ENCODE peak calls at places on chromosomes 11 and 22, in nine cellular contexts. One of them, this sample, is unnamed.

GRCh38 chr11:57896641-57897145 is 127.0 kb upstream of the OR9Q1 start:
- DNase-seq in kidney glomerular epithelial cell: no peak
- DNase-seq in GM13977: no peak
- DNase-seq in BE2C: no peak
- DNase-seq in activated CD8-positive, alpha-beta memory T cell treated with anti-CD3 and anti-CD28 coated beads, Interleukin-2, amount 50 U/mL, for 48 hours: no peak
- DNase-seq in GM04504: no peak
- DNase-seq in hippocampal formation: no peak
- DNase-seq in stimulated activated CD4-positive, alpha-beta T cell treated with anti-CD3 and anti-CD28 coated beads, Interleukin-15, amount 100 ng/mL, for 24 hours: no peak
- DNase-seq in astrocyte of the spinal cord: no peak
- DNase-seq in this sample: no peak

GRCh38 chr11:34650528-34650927 is 29.6 kb downstream of the EHF start:
- DNase-seq in stimulated activated CD4-positive, alpha-beta T cell treated with anti-CD3 and anti-CD28 coated beads, Interleukin-15, amount 100 ng/mL, for 24 hours: peak; percentile 90
- DNase-seq in hippocampal formation: no peak
- DNase-seq in GM13977: peak; percentile 63
- DNase-seq in BE2C: no peak
- DNase-seq in astrocyte of the spinal cord: peak; percentile 66
- DNase-seq in kidney glomerular epithelial cell: no peak
- DNase-seq in activated CD8-positive, alpha-beta memory T cell treated with anti-CD3 and anti-CD28 coated beads, Interleukin-2, amount 50 U/mL, for 48 hours: peak; percentile 80
- DNase-seq in GM04504: no peak
- DNase-seq in this sample: no peak

GRCh38 chr11:109752212-109752825 is 330.3 kb downstream of the C11orf87 start:
- DNase-seq in activated CD8-positive, alpha-beta memory T cell treated with anti-CD3 and anti-CD28 coated beads, Interleukin-2, amount 50 U/mL, for 48 hours: no peak
- DNase-seq in hippocampal formation: no peak
- DNase-seq in GM04504: peak; percentile 26
- DNase-seq in astrocyte of the spinal cord: no peak
- DNase-seq in GM13977: no peak
- DNase-seq in stimulated activated CD4-positive, alpha-beta T cell treated with anti-CD3 and anti-CD28 coated beads, Interleukin-15, amount 100 ng/mL, for 24 hours: no peak
- DNase-seq in kidney glomerular epithelial cell: no peak
- DNase-seq in BE2C: no peak
- DNase-seq in this sample: peak; percentile 37

GRCh38 chr11:15367695-15368094 is 253.0 kb downstream of the INSC start:
- DNase-seq in astrocyte of the spinal cord: no peak
- DNase-seq in stimulated activated CD4-positive, alpha-beta T cell treated with anti-CD3 and anti-CD28 coated beads, Interleukin-15, amount 100 ng/mL, for 24 hours: no peak
- DNase-seq in GM04504: no peak
- DNase-seq in kidney glomerular epithelial cell: no peak
- DNase-seq in activated CD8-positive, alpha-beta memory T cell treated with anti-CD3 and anti-CD28 coated beads, Interleukin-2, amount 50 U/mL, for 48 hours: no peak
- DNase-seq in BE2C: no peak
- DNase-seq in GM13977: no peak
- DNase-seq in hippocampal formation: no peak
- DNase-seq in this sample: no peak

GRCh38 chr11:130452171-130452570 is 3.7 kb downstream of the ADAMTS15 start:
- DNase-seq in activated CD8-positive, alpha-beta memory T cell treated with anti-CD3 and anti-CD28 coated beads, Interleukin-2, amount 50 U/mL, for 48 hours: no peak
- DNase-seq in BE2C: no peak
- DNase-seq in stimulated activated CD4-positive, alpha-beta T cell treated with anti-CD3 and anti-CD28 coated beads, Interleukin-15, amount 100 ng/mL, for 24 hours: no peak
- DNase-seq in astrocyte of the spinal cord: no peak
- DNase-seq in kidney glomerular epithelial cell: no peak
- DNase-seq in GM13977: no peak
- DNase-seq in GM04504: no peak
- DNase-seq in hippocampal formation: no peak
- DNase-seq in this sample: no peak

GRCh38 chr11:105719073-105719846 is 109.4 kb downstream of the GRIA4 start:
- DNase-seq in activated CD8-positive, alpha-beta memory T cell treated with anti-CD3 and anti-CD28 coated beads, Interleukin-2, amount 50 U/mL, for 48 hours: no peak
- DNase-seq in GM13977: peak; percentile 17
- DNase-seq in astrocyte of the spinal cord: peak; percentile 87
- DNase-seq in hippocampal formation: no peak
- DNase-seq in kidney glomerular epithelial cell: peak; percentile 60
- DNase-seq in GM04504: no peak
- DNase-seq in stimulated activated CD4-positive, alpha-beta T cell treated with anti-CD3 and anti-CD28 coated beads, Interleukin-15, amount 100 ng/mL, for 24 hours: no peak
- DNase-seq in BE2C: no peak
- DNase-seq in this sample: no peak

GRCh38 chr22:50622723-50623327 is 5.1 kb downstream of the ARSA start:
- DNase-seq in GM04504: no peak
- DNase-seq in stimulated activated CD4-positive, alpha-beta T cell treated with anti-CD3 and anti-CD28 coated beads, Interleukin-15, amount 100 ng/mL, for 24 hours: no peak
- DNase-seq in kidney glomerular epithelial cell: no peak
- DNase-seq in BE2C: no peak
- DNase-seq in GM13977: no peak
- DNase-seq in hippocampal formation: no peak
- DNase-seq in astrocyte of the spinal cord: no peak
- DNase-seq in activated CD8-positive, alpha-beta memory T cell treated with anti-CD3 and anti-CD28 coated beads, Interleukin-2, amount 50 U/mL, for 48 hours: no peak
- DNase-seq in this sample: no peak

GRCh38 chr11:107545101-107545514 is 20.4 kb downstream of the ALKBH8 start:
- DNase-seq in GM04504: no peak
- DNase-seq in BE2C: no peak
- DNase-seq in hippocampal formation: peak; percentile 18
- DNase-seq in activated CD8-positive, alpha-beta memory T cell treated with anti-CD3 and anti-CD28 coated beads, Interleukin-2, amount 50 U/mL, for 48 hours: no peak
- DNase-seq in kidney glomerular epithelial cell: peak; percentile 75
- DNase-seq in GM13977: no peak
- DNase-seq in stimulated activated CD4-positive, alpha-beta T cell treated with anti-CD3 and anti-CD28 coated beads, Interleukin-15, amount 100 ng/mL, for 24 hours: no peak
- DNase-seq in astrocyte of the spinal cord: peak; percentile 89
- DNase-seq in this sample: no peak

GRCh38 chr11:41578421-41579047 is 119.1 kb upstream of the LRRC4C start:
- DNase-seq in astrocyte of the spinal cord: peak; percentile 43
- DNase-seq in BE2C: no peak
- DNase-seq in GM13977: no peak
- DNase-seq in GM04504: no peak
- DNase-seq in hippocampal formation: no peak
- DNase-seq in activated CD8-positive, alpha-beta memory T cell treated with anti-CD3 and anti-CD28 coated beads, Interleukin-2, amount 50 U/mL, for 48 hours: no peak
- DNase-seq in kidney glomerular epithelial cell: no peak
- DNase-seq in stimulated activated CD4-positive, alpha-beta T cell treated with anti-CD3 and anti-CD28 coated beads, Interleukin-15, amount 100 ng/mL, for 24 hours: no peak
- DNase-seq in this sample: no peak

GRCh38 chr22:27832606-27833005 is 31.1 kb upstream of the MN1 start:
- DNase-seq in BE2C: no peak
- DNase-seq in GM04504: no peak
- DNase-seq in kidney glomerular epithelial cell: no peak
- DNase-seq in hippocampal formation: no peak
- DNase-seq in activated CD8-positive, alpha-beta memory T cell treated with anti-CD3 and anti-CD28 coated beads, Interleukin-2, amount 50 U/mL, for 48 hours: no peak
- DNase-seq in GM13977: no peak
- DNase-seq in stimulated activated CD4-positive, alpha-beta T cell treated with anti-CD3 and anti-CD28 coated beads, Interleukin-15, amount 100 ng/mL, for 24 hours: no peak
- DNase-seq in astrocyte of the spinal cord: no peak
- DNase-seq in this sample: no peak

GRCh38 chr11:101030692-101031091 is 98.9 kb downstream of the PGR start:
- DNase-seq in activated CD8-positive, alpha-beta memory T cell treated with anti-CD3 and anti-CD28 coated beads, Interleukin-2, amount 50 U/mL, for 48 hours: no peak
- DNase-seq in GM04504: no peak
- DNase-seq in stimulated activated CD4-positive, alpha-beta T cell treated with anti-CD3 and anti-CD28 coated beads, Interleukin-15, amount 100 ng/mL, for 24 hours: no peak
- DNase-seq in kidney glomerular epithelial cell: no peak
- DNase-seq in astrocyte of the spinal cord: no peak
- DNase-seq in GM13977: no peak
- DNase-seq in hippocampal formation: no peak
- DNase-seq in BE2C: no peak
- DNase-seq in this sample: no peak

GRCh38 chr11:69542314-69543168 is 61.1 kb downstream of the LINC01488 start:
- DNase-seq in GM13977: no peak
- DNase-seq in kidney glomerular epithelial cell: no peak
- DNase-seq in astrocyte of the spinal cord: no peak
- DNase-seq in GM04504: no peak
- DNase-seq in BE2C: no peak
- DNase-seq in stimulated activated CD4-positive, alpha-beta T cell treated with anti-CD3 and anti-CD28 coated beads, Interleukin-15, amount 100 ng/mL, for 24 hours: no peak
- DNase-seq in activated CD8-positive, alpha-beta memory T cell treated with anti-CD3 and anti-CD28 coated beads, Interleukin-2, amount 50 U/mL, for 48 hours: peak; percentile 7
- DNase-seq in hippocampal formation: no peak
- DNase-seq in this sample: no peak

GRCh38 chr11:134069426-134069921 is 602 bp downstream of the JAM3 start:
- DNase-seq in activated CD8-positive, alpha-beta memory T cell treated with anti-CD3 and anti-CD28 coated beads, Interleukin-2, amount 50 U/mL, for 48 hours: no peak
- DNase-seq in kidney glomerular epithelial cell: no peak
- DNase-seq in stimulated activated CD4-positive, alpha-beta T cell treated with anti-CD3 and anti-CD28 coated beads, Interleukin-15, amount 100 ng/mL, for 24 hours: no peak
- DNase-seq in GM13977: no peak
- DNase-seq in GM04504: no peak
- DNase-seq in astrocyte of the spinal cord: peak; percentile 22
- DNase-seq in BE2C: peak; percentile 65
- DNase-seq in hippocampal formation: peak; percentile 35
- DNase-seq in this sample: no peak

GRCh38 chr11:68658661-68659060 is 25.7 kb upstream of the GAL start:
- DNase-seq in stimulated activated CD4-positive, alpha-beta T cell treated with anti-CD3 and anti-CD28 coated beads, Interleukin-15, amount 100 ng/mL, for 24 hours: no peak
- DNase-seq in hippocampal formation: no peak
- DNase-seq in kidney glomerular epithelial cell: no peak
- DNase-seq in GM13977: no peak
- DNase-seq in astrocyte of the spinal cord: peak; percentile 52
- DNase-seq in GM04504: no peak
- DNase-seq in BE2C: no peak
- DNase-seq in activated CD8-positive, alpha-beta memory T cell treated with anti-CD3 and anti-CD28 coated beads, Interleukin-2, amount 50 U/mL, for 48 hours: no peak
- DNase-seq in this sample: no peak

GRCh38 chr11:12831471-12832202 is 157.4 kb downstream of the TEAD1 start:
- DNase-seq in astrocyte of the spinal cord: no peak
- DNase-seq in activated CD8-positive, alpha-beta memory T cell treated with anti-CD3 and anti-CD28 coated beads, Interleukin-2, amount 50 U/mL, for 48 hours: no peak
- DNase-seq in BE2C: no peak
- DNase-seq in kidney glomerular epithelial cell: no peak
- DNase-seq in hippocampal formation: no peak
- DNase-seq in stimulated activated CD4-positive, alpha-beta T cell treated with anti-CD3 and anti-CD28 coated beads, Interleukin-15, amount 100 ng/mL, for 24 hours: no peak
- DNase-seq in GM13977: no peak
- DNase-seq in GM04504: no peak
- DNase-seq in this sample: no peak

GRCh38 chr11:17793642-17794170 is 59.1 kb downstream of the KCNC1 start:
- DNase-seq in astrocyte of the spinal cord: no peak
- DNase-seq in activated CD8-positive, alpha-beta memory T cell treated with anti-CD3 and anti-CD28 coated beads, Interleukin-2, amount 50 U/mL, for 48 hours: no peak
- DNase-seq in GM13977: no peak
- DNase-seq in kidney glomerular epithelial cell: no peak
- DNase-seq in GM04504: no peak
- DNase-seq in stimulated activated CD4-positive, alpha-beta T cell treated with anti-CD3 and anti-CD28 coated beads, Interleukin-15, amount 100 ng/mL, for 24 hours: no peak
- DNase-seq in hippocampal formation: no peak
- DNase-seq in BE2C: no peak
- DNase-seq in this sample: no peak

GRCh38 chr11:116217006-116217405 is 555.8 kb downstream of the BUD13 start:
- DNase-seq in BE2C: no peak
- DNase-seq in GM13977: no peak
- DNase-seq in stimulated activated CD4-positive, alpha-beta T cell treated with anti-CD3 and anti-CD28 coated beads, Interleukin-15, amount 100 ng/mL, for 24 hours: peak; percentile 36
- DNase-seq in kidney glomerular epithelial cell: peak; percentile 42
- DNase-seq in activated CD8-positive, alpha-beta memory T cell treated with anti-CD3 and anti-CD28 coated beads, Interleukin-2, amount 50 U/mL, for 48 hours: peak; percentile 53
- DNase-seq in GM04504: no peak
- DNase-seq in astrocyte of the spinal cord: peak; percentile 39
- DNase-seq in hippocampal formation: peak; percentile 69
- DNase-seq in this sample: no peak

GRCh38 chr11:11074686-11075370 is 217.0 kb upstream of the ZBED5 start:
- DNase-seq in activated CD8-positive, alpha-beta memory T cell treated with anti-CD3 and anti-CD28 coated beads, Interleukin-2, amount 50 U/mL, for 48 hours: no peak
- DNase-seq in astrocyte of the spinal cord: no peak
- DNase-seq in kidney glomerular epithelial cell: no peak
- DNase-seq in GM04504: no peak
- DNase-seq in GM13977: no peak
- DNase-seq in stimulated activated CD4-positive, alpha-beta T cell treated with anti-CD3 and anti-CD28 coated beads, Interleukin-15, amount 100 ng/mL, for 24 hours: no peak
- DNase-seq in BE2C: no peak
- DNase-seq in hippocampal formation: no peak
- DNase-seq in this sample: no peak

GRCh38 chr11:72519220-72519881 is 85.0 kb upstream of the CLPB start:
- DNase-seq in hippocampal formation: peak; percentile 36
- DNase-seq in GM04504: no peak
- DNase-seq in GM13977: no peak
- DNase-seq in astrocyte of the spinal cord: no peak
- DNase-seq in stimulated activated CD4-positive, alpha-beta T cell treated with anti-CD3 and anti-CD28 coated beads, Interleukin-15, amount 100 ng/mL, for 24 hours: peak; percentile 9
- DNase-seq in activated CD8-positive, alpha-beta memory T cell treated with anti-CD3 and anti-CD28 coated beads, Interleukin-2, amount 50 U/mL, for 48 hours: no peak
- DNase-seq in BE2C: peak; percentile 36
- DNase-seq in kidney glomerular epithelial cell: no peak
- DNase-seq in this sample: no peak

GRCh38 chr22:47022475-47022874 is 260.0 kb downstream of the TBC1D22A start:
- DNase-seq in BE2C: no peak
- DNase-seq in GM13977: no peak
- DNase-seq in hippocampal formation: no peak
- DNase-seq in astrocyte of the spinal cord: no peak
- DNase-seq in stimulated activated CD4-positive, alpha-beta T cell treated with anti-CD3 and anti-CD28 coated beads, Interleukin-15, amount 100 ng/mL, for 24 hours: peak; percentile 12
- DNase-seq in GM04504: no peak
- DNase-seq in kidney glomerular epithelial cell: no peak
- DNase-seq in activated CD8-positive, alpha-beta memory T cell treated with anti-CD3 and anti-CD28 coated beads, Interleukin-2, amount 50 U/mL, for 48 hours: no peak
- DNase-seq in this sample: no peak

GRCh38 chr11:100632970-100633452 is 54.1 kb upstream of the ARHGAP42 start:
- DNase-seq in GM13977: no peak
- DNase-seq in BE2C: peak; percentile 77
- DNase-seq in kidney glomerular epithelial cell: no peak
- DNase-seq in GM04504: no peak
- DNase-seq in activated CD8-positive, alpha-beta memory T cell treated with anti-CD3 and anti-CD28 coated beads, Interleukin-2, amount 50 U/mL, for 48 hours: no peak
- DNase-seq in hippocampal formation: no peak
- DNase-seq in stimulated activated CD4-positive, alpha-beta T cell treated with anti-CD3 and anti-CD28 coated beads, Interleukin-15, amount 100 ng/mL, for 24 hours: no peak
- DNase-seq in astrocyte of the spinal cord: peak; percentile 60
- DNase-seq in this sample: no peak

GRCh38 chr11:73470036-73470624 is 93.9 kb downstream of the RELT start:
- DNase-seq in kidney glomerular epithelial cell: no peak
- DNase-seq in hippocampal formation: no peak
- DNase-seq in GM04504: no peak
- DNase-seq in stimulated activated CD4-positive, alpha-beta T cell treated with anti-CD3 and anti-CD28 coated beads, Interleukin-15, amount 100 ng/mL, for 24 hours: no peak
- DNase-seq in astrocyte of the spinal cord: no peak
- DNase-seq in GM13977: no peak
- DNase-seq in BE2C: no peak
- DNase-seq in activated CD8-positive, alpha-beta memory T cell treated with anti-CD3 and anti-CD28 coated beads, Interleukin-2, amount 50 U/mL, for 48 hours: no peak
- DNase-seq in this sample: no peak

GRCh38 chr11:12829131-12829530 is 154.9 kb downstream of the TEAD1 start:
- DNase-seq in GM13977: no peak
- DNase-seq in kidney glomerular epithelial cell: no peak
- DNase-seq in hippocampal formation: no peak
- DNase-seq in BE2C: no peak
- DNase-seq in GM04504: no peak
- DNase-seq in astrocyte of the spinal cord: no peak
- DNase-seq in activated CD8-positive, alpha-beta memory T cell treated with anti-CD3 and anti-CD28 coated beads, Interleukin-2, amount 50 U/mL, for 48 hours: no peak
- DNase-seq in stimulated activated CD4-positive, alpha-beta T cell treated with anti-CD3 and anti-CD28 coated beads, Interleukin-15, amount 100 ng/mL, for 24 hours: no peak
- DNase-seq in this sample: no peak

GRCh38 chr22:29700206-29700948 is 19.4 kb upstream of the CABP7 start:
- DNase-seq in GM13977: no peak
- DNase-seq in activated CD8-positive, alpha-beta memory T cell treated with anti-CD3 and anti-CD28 coated beads, Interleukin-2, amount 50 U/mL, for 48 hours: no peak
- DNase-seq in BE2C: no peak
- DNase-seq in hippocampal formation: no peak
- DNase-seq in stimulated activated CD4-positive, alpha-beta T cell treated with anti-CD3 and anti-CD28 coated beads, Interleukin-15, amount 100 ng/mL, for 24 hours: no peak
- DNase-seq in GM04504: no peak
- DNase-seq in kidney glomerular epithelial cell: no peak
- DNase-seq in astrocyte of the spinal cord: no peak
- DNase-seq in this sample: no peak

GRCh38 chr22:39241632-39242388 is 3.0 kb downstream of the PDGFB start:
- DNase-seq in hippocampal formation: no peak
- DNase-seq in astrocyte of the spinal cord: no peak
- DNase-seq in stimulated activated CD4-positive, alpha-beta T cell treated with anti-CD3 and anti-CD28 coated beads, Interleukin-15, amount 100 ng/mL, for 24 hours: no peak
- DNase-seq in GM13977: no peak
- DNase-seq in activated CD8-positive, alpha-beta memory T cell treated with anti-CD3 and anti-CD28 coated beads, Interleukin-2, amount 50 U/mL, for 48 hours: no peak
- DNase-seq in BE2C: no peak
- DNase-seq in kidney glomerular epithelial cell: no peak
- DNase-seq in GM04504: no peak
- DNase-seq in this sample: no peak

GRCh38 chr11:72421351-72421750 is 13.0 kb downstream of the CLPB start:
- DNase-seq in activated CD8-positive, alpha-beta memory T cell treated with anti-CD3 and anti-CD28 coated beads, Interleukin-2, amount 50 U/mL, for 48 hours: no peak
- DNase-seq in hippocampal formation: no peak
- DNase-seq in BE2C: no peak
- DNase-seq in kidney glomerular epithelial cell: peak; percentile 20
- DNase-seq in GM04504: no peak
- DNase-seq in GM13977: no peak
- DNase-seq in astrocyte of the spinal cord: no peak
- DNase-seq in stimulated activated CD4-positive, alpha-beta T cell treated with anti-CD3 and anti-CD28 coated beads, Interleukin-15, amount 100 ng/mL, for 24 hours: no peak
- DNase-seq in this sample: no peak

GRCh38 chr22:48535868-48536690 is 1291.6 kb downstream of the BRD1 start:
- DNase-seq in astrocyte of the spinal cord: no peak
- DNase-seq in BE2C: no peak
- DNase-seq in hippocampal formation: peak; percentile 26
- DNase-seq in activated CD8-positive, alpha-beta memory T cell treated with anti-CD3 and anti-CD28 coated beads, Interleukin-2, amount 50 U/mL, for 48 hours: no peak
- DNase-seq in stimulated activated CD4-positive, alpha-beta T cell treated with anti-CD3 and anti-CD28 coated beads, Interleukin-15, amount 100 ng/mL, for 24 hours: no peak
- DNase-seq in GM13977: no peak
- DNase-seq in GM04504: no peak
- DNase-seq in kidney glomerular epithelial cell: no peak
- DNase-seq in this sample: peak; percentile 1

GRCh38 chr22:48167238-48167637 is 1404.8 kb downstream of the TBC1D22A start:
- DNase-seq in GM04504: no peak
- DNase-seq in stimulated activated CD4-positive, alpha-beta T cell treated with anti-CD3 and anti-CD28 coated beads, Interleukin-15, amount 100 ng/mL, for 24 hours: no peak
- DNase-seq in activated CD8-positive, alpha-beta memory T cell treated with anti-CD3 and anti-CD28 coated beads, Interleukin-2, amount 50 U/mL, for 48 hours: no peak
- DNase-seq in kidney glomerular epithelial cell: no peak
- DNase-seq in astrocyte of the spinal cord: no peak
- DNase-seq in hippocampal formation: no peak
- DNase-seq in GM13977: no peak
- DNase-seq in BE2C: no peak
- DNase-seq in this sample: no peak

GRCh38 chr22:44188986-44189630 is 8.4 kb downstream of the PARVG start:
- DNase-seq in kidney glomerular epithelial cell: no peak
- DNase-seq in hippocampal formation: no peak
- DNase-seq in astrocyte of the spinal cord: no peak
- DNase-seq in BE2C: no peak
- DNase-seq in GM04504: no peak
- DNase-seq in activated CD8-positive, alpha-beta memory T cell treated with anti-CD3 and anti-CD28 coated beads, Interleukin-2, amount 50 U/mL, for 48 hours: no peak
- DNase-seq in stimulated activated CD4-positive, alpha-beta T cell treated with anti-CD3 and anti-CD28 coated beads, Interleukin-15, amount 100 ng/mL, for 24 hours: no peak
- DNase-seq in GM13977: no peak
- DNase-seq in this sample: no peak

GRCh38 chr22:25698461-25698860 is 43.5 kb upstream of the MYO18B start:
- DNase-seq in GM13977: no peak
- DNase-seq in activated CD8-positive, alpha-beta memory T cell treated with anti-CD3 and anti-CD28 coated beads, Interleukin-2, amount 50 U/mL, for 48 hours: no peak
- DNase-seq in GM04504: no peak
- DNase-seq in astrocyte of the spinal cord: no peak
- DNase-seq in stimulated activated CD4-positive, alpha-beta T cell treated with anti-CD3 and anti-CD28 coated beads, Interleukin-15, amount 100 ng/mL, for 24 hours: no peak
- DNase-seq in BE2C: no peak
- DNase-seq in hippocampal formation: no peak
- DNase-seq in kidney glomerular epithelial cell: no peak
- DNase-seq in this sample: no peak

GRCh38 chr11:20353829-20354434 is 9.6 kb upstream of the HTATIP2 start:
- DNase-seq in hippocampal formation: peak; percentile 68
- DNase-seq in BE2C: peak; percentile 37
- DNase-seq in GM04504: no peak
- DNase-seq in activated CD8-positive, alpha-beta memory T cell treated with anti-CD3 and anti-CD28 coated beads, Interleukin-2, amount 50 U/mL, for 48 hours: no peak
- DNase-seq in astrocyte of the spinal cord: peak; percentile 46
- DNase-seq in kidney glomerular epithelial cell: peak; percentile 43
- DNase-seq in stimulated activated CD4-positive, alpha-beta T cell treated with anti-CD3 and anti-CD28 coated beads, Interleukin-15, amount 100 ng/mL, for 24 hours: peak; percentile 45
- DNase-seq in GM13977: peak; percentile 33
- DNase-seq in this sample: no peak

This sample was measured in GM04503.